ENCODE peak calls at places on chromosomes 16 and 17, in five cellular contexts. X is breast epithelium, R is adrenal gland, E is body of pancreas, N is heart left ventricle. V is an unnamed sample. For H3K27me3, the result is how much of the 10 kb centered on the place peaks cover.

GRCh38 chr17:36994438-36994837 is 45.7 kb downstream of the AATF start:
- DNase-seq in X (no peak), R (no peak), E (no peak), N (no peak), V (no peak)

GRCh38 chr17:82804442-82805191 is 35.2 kb downstream of the ZNF750 start:
- DNase-seq in X (no peak), R (no peak), E (peak), N (peak), V (no peak)

GRCh38 chr16:6375471-6376075 is 957.1 kb upstream of the RBFOX1 start:
- DNase-seq in X (no peak), R (no peak), E (no peak), N (no peak), V (no peak)

GRCh38 chr16:63890072-63890471 is 1231.8 kb downstream of the CDH11 start:
- DNase-seq in X (no peak), R (no peak), E (peak), N (peak), V (no peak)

GRCh38 chr16:26824469-26824868 is 242.3 kb upstream of the C16orf82 start:
- DNase-seq in X (no peak), R (no peak), E (no peak), N (no peak), V (no peak)

GRCh38 chr16:25608002-25608401 is 83.8 kb upstream of the HS3ST4 start:
- DNase-seq in X (no peak), R (no peak), E (no peak), N (no peak), V (no peak)

GRCh38 chr16:75222271-75222783 is 3.5 kb downstream of the CTRB1 start:
- DNase-seq in X (no peak), R (no peak), E (peak), N (peak), V (no peak)

GRCh38 chr17:64459284-64459747 is 10.4 kb downstream of the MILR1 start:
- DNase-seq in X (no peak), R (no peak), E (no peak), N (no peak), V (peak)

GRCh38 chr17:82367724-82368524 is 3.6 kb upstream of the UTS2R start:
- DNase-seq in X (no peak), R (no peak), E (no peak), N (no peak), V (peak)

DNA sequence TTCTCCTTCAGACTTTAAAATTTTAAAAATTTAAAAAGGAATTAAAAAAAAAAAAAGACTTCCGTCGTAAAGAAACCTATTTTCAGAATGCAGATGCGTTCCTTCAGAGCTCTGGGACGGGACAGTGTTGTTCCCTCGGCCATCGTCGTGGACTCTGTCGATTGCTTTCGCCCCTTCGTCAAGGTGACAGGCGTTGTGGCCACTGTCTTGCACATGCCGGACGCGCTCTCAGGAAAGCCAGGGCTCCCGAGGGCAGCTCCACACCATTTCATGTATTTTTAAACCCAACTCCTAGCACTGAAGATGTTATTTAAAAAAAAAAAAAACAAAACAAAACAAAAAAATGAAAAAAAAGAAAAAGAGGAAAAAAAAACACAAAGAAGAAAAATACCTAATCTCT is 22.3 kb downstream of the TMC6 start:
- DNase-seq in X (peak), R (no peak), E (no peak), N (peak), V (no peak)
- TF ChIP-seq POLR2A in X (no peak), R (no peak), E (no peak), N (no peak), V (no peak)

DNA sequence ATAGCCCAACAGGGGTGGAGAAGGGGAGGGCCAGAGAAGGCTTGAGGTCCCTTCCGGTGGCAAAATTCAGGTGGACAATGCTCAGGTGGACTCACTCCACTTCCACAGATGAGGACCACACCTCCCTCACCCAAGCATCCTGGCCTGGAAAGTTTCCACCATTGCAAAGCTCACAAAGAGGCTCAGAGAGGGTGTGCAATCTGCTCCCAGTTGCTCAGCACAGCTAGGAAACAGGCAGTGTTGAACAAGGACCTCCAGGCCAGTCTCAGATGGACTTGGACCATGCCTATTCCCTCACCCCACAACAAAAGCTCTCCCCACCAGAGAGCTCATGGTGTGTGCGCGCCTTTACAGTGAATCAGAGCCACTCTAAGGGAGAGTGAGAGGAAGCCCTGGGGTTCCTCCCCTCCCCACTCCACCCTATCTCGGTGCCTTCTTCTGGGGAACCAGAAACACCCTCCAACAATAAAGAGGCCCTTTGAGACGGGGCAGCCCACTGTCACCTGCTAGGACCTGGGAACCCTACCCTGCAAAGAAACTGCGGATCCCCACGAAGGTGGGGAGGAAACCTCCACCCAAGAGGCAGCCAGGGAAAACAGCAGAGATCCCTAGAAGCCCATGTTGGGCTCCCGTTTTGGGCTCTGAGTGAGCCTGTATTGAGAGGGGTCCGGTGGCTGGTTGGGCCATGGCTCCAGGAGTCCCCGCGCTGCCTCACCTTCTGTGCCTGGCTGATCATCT is 1.6 kb downstream of the FAM83G start:
- DNase-seq in X (no peak), R (no peak), E (no peak), N (no peak), V (no peak)
- H3K4me3 ChIP-seq in X (peak), R (no peak), E (no peak), N (no peak), V (peak)

DNA sequence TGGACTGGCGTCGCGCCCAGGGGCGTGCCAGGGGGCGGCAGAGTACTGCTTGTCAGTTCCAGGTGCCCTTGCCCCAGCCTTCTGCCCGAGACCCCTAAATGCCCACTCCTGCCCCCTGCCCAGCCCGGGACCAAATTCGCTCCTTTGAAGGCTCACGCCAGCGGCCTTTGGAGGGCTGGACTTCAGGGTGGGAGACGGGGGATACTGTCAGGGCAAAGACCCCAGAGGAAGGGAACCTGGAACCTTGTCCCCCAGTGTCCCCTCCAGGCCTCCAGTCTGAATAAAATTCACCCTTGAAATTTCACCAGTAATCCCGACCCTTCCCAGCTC is 737 bp downstream of the OTOP3 start:
- DNase-seq in X (no peak), R (no peak), E (no peak), N (no peak), V (no peak)
- H3K27me3 ChIP-seq in X (under half), R (under half), E (under half), N (under half), V (under half)

GRCh38 chr17:3984719-3985444 is 20.6 kb upstream of the ATP2A3 start:
- DNase-seq in X (no peak), R (no peak), E (no peak), N (no peak), V (no peak)

GRCh38 chr17:3985800-3986199 is 21.6 kb upstream of the ATP2A3 start:
- DNase-seq in X (no peak), R (no peak), E (no peak), N (no peak), V (no peak)

GRCh38 chr17:3988297-3989120 is 24.3 kb upstream of the ATP2A3 start:
- DNase-seq in X (no peak), R (no peak), E (no peak), N (no peak), V (no peak)

GRCh38 chr17:3986939-3987335 is 22.7 kb upstream of the ATP2A3 start:
- DNase-seq in X (no peak), R (no peak), E (no peak), N (no peak), V (no peak)

GRCh38 chr17:3986270-3986938 is 22.2 kb upstream of the ATP2A3 start:
- DNase-seq in X (no peak), R (no peak), E (no peak), N (no peak), V (no peak)
- TF ChIP-seq POLR2A in X (no peak), R (no peak), E (no peak), N (no peak), V (no peak)

GRCh38 chr16:15548482-15548891 is 94.5 kb downstream of the MARF1 start:
- DNase-seq in X (no peak), R (no peak), E (no peak), N (no peak), V (no peak)
- H3K4me3 ChIP-seq in X (no peak), R (no peak), E (no peak), N (no peak), V (no peak)

DNA sequence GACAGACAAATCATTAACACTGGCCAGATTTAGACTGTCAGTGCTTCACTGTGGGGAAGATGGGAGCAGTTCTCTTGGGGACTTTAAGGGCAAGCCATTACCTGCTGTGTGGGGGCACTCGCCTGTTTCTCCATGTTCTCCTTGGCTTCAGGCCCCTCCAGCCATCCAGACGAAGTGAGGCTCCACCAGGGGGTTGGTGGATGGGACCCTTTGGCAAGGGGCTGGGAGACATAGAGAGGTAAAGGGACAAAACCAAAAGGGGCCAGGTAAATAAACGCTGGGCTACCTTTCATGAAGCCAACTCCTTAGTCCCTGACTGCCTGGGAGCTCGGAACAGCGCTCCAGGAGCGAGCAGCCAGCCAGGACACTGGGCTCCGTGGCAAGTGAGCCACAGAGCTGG is 14.0 kb downstream of the TBX4 start:
- DNase-seq in X (no peak), R (no peak), E (no peak), N (no peak), V (no peak)
- H3K27me3 ChIP-seq in X (under half), R (under half), E (under half), N (under half), V (under half)

GRCh38 chr16:72051818-72052217 is 2.5 kb upstream of the HP start:
- DNase-seq in X (no peak), R (no peak), E (no peak), N (no peak), V (no peak)

GRCh38 chr16:72055911-72056310 is 1.6 kb downstream of the HP start:
- DNase-seq in X (no peak), R (no peak), E (no peak), N (no peak), V (no peak)

GRCh38 chr16:72049110-72049509 is 5.2 kb upstream of the HP start:
- DNase-seq in X (no peak), R (no peak), E (no peak), N (no peak), V (no peak)

DNA sequence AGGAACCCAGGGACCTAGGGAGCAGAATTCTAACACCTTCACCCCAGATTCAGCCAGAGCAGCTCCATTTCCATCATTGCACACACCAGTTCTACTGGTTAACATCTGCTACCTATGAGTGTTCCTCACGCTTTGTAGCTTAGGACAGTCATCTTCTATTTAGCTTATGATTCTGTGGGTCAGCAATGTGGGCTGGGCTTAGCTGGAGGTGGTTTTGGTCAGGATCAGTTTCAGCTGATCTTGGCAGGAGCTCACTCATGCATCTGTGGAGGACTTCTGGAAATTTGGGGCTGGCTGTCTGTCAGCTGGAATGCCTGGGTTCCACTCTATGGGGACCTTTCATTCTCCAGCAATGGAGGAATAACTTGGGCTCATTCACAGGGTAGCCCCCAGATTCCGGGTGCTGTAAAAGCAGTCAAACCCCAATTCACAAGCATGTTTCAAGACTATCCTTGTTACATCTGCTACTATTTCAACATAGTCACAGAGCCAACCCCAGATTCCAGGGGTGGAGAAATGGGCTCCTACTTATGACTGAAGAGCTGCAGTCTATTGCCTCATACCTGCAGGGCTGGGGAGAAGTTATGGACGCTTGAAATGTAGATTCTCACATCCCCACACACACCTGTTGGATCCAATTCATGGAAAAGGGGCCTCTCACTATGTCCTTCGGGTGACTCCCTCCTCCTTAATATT is 3.4 kb upstream of the HP start:
- DNase-seq in X (no peak), R (no peak), E (no peak), N (no peak), V (no peak)
- TF ChIP-seq POLR2A in X (no peak), R (no peak), E (no peak), N (no peak), V (no peak)

V was measured in HCT116.